ENCODE peak calls at places on chromosomes 6 and 20, in eight cellular contexts. J, T, X, U, O, Q, H and R are unnamed samples.

GRCh38 chr20:41047975-41048305 is 19.3 kb downstream of the TOP1 start:
- DNase-seq in J (no peak), T (no peak), X (no peak), U (no peak), O (peak), Q (no peak), H (no peak), R (no peak)

GRCh38 chr6:26250806-26251075 is 114.3 kb upstream of the BTN3A2 start:
- DNase-seq in J (peak), T (no peak), X (no peak), U (no peak), O (no peak), Q (no peak), H (no peak), R (no peak)

GRCh38 chr20:4375881-4376280 is 345.8 kb upstream of the PRND start:
- DNase-seq in J (no peak), T (no peak), X (no peak), U (no peak), O (peak), Q (no peak), H (no peak), R (no peak)

GRCh38 chr20:63052571-63053429 is 46.0 kb upstream of the BHLHE23 start:
- DNase-seq in J (no peak), T (no peak), X (no peak), U (no peak), O (no peak), Q (no peak), H (no peak), R (no peak)

GRCh38 chr20:56323656-56324055 is 35.1 kb upstream of the FAM210B start:
- DNase-seq in J (no peak), T (no peak), X (no peak), U (no peak), O (no peak), Q (no peak), H (no peak), R (no peak)

GRCh38 chr6:3122823-3123182 is 4.3 kb downstream of the BPHL start:
- DNase-seq in J (no peak), T (no peak), X (no peak), U (no peak), O (no peak), Q (no peak), H (no peak), R (no peak)

GRCh38 chr6:32785781-32786533 is 22.6 kb upstream of the HLA-DQB2 start:
- DNase-seq in J (peak), T (peak), X (no peak), U (peak), O (peak), Q (peak), H (peak), R (no peak)

GRCh38 chr6:166573456-166574216 is 12.8 kb downstream of the RAMACL start:
- DNase-seq in J (no peak), T (no peak), X (no peak), U (no peak), O (no peak), Q (no peak), H (no peak), R (no peak)

GRCh38 chr6:15312500-15312899 is 66.6 kb downstream of the JARID2 start:
- DNase-seq in J (no peak), T (no peak), X (no peak), U (no peak), O (no peak), Q (no peak), H (no peak), R (no peak)

GRCh38 chr6:37499433-37500293 is at the start of gene CCDC167:
- DNase-seq in J (peak), T (peak), X (peak), U (peak), O (peak), Q (peak), H (peak), R (peak)

GRCh38 chr20:63738687-63739128 is 868 bp upstream of the SLC2A4RG start:
- DNase-seq in J (peak), T (peak), X (no peak), U (peak), O (no peak), Q (no peak), H (no peak), R (no peak)

GRCh38 chr6:43496370-43497128 is 13.6 kb downstream of the LRRC73 start:
- DNase-seq in J (peak), T (no peak), X (no peak), U (no peak), O (peak), Q (peak), H (no peak), R (no peak)

GRCh38 chr20:59735486-59735885 is 131.1 kb downstream of the PHACTR3 start:
- DNase-seq in J (no peak), T (no peak), X (no peak), U (no peak), O (no peak), Q (no peak), H (no peak), R (no peak)

GRCh38 chr20:64102647-64103354 is 4.6 kb downstream of the NPBWR2 start:
- DNase-seq in J (no peak), T (no peak), X (no peak), U (peak), O (no peak), Q (no peak), H (no peak), R (no peak)

GRCh38 chr6:19408331-19408730 is 428.8 kb upstream of the ID4 start:
- DNase-seq in J (no peak), T (no peak), X (no peak), U (no peak), O (no peak), Q (peak), H (no peak), R (no peak)

GRCh38 chr6:33154349-33154748 is 37.9 kb downstream of the COL11A2 start:
- DNase-seq in J (no peak), T (no peak), X (no peak), U (no peak), O (no peak), Q (no peak), H (no peak), R (no peak)

GRCh38 chr20:53957421-53958172 is 112.8 kb downstream of the BCAS1 start:
- DNase-seq in J (no peak), T (no peak), X (no peak), U (peak), O (no peak), Q (no peak), H (no peak), R (no peak)

GRCh38 chr20:17856024-17856564 is 112.5 kb downstream of the SNX5 start:
- DNase-seq in J (no peak), T (peak), X (no peak), U (peak), O (no peak), Q (peak), H (no peak), R (no peak)

GRCh38 chr6:15351631-15352030 is 105.8 kb downstream of the JARID2 start:
- DNase-seq in J (no peak), T (no peak), X (no peak), U (no peak), O (peak), Q (no peak), H (no peak), R (no peak)

GRCh38 chr6:154931741-154932424 is 63.2 kb upstream of the TIAM2 start:
- DNase-seq in J (no peak), T (no peak), X (no peak), U (no peak), O (no peak), Q (no peak), H (no peak), R (no peak)

GRCh38 chr20:62066983-62067433 is 1.3 kb upstream of the TAF4 start:
- DNase-seq in J (no peak), T (no peak), X (no peak), U (no peak), O (peak), Q (peak), H (no peak), R (no peak)

GRCh38 chr6:130761286-130761685 is 65.9 kb upstream of the SMLR1 start:
- DNase-seq in J (no peak), T (no peak), X (no peak), U (no peak), O (no peak), Q (no peak), H (no peak), R (no peak)